ENCODE peak calls at places on chromosomes 4 and X, in eight cellular contexts. L is ovary, C is left ventricle myocardium inferior, R is OCI-LY7, H is PC-3, U is neural crest cell, A is lung, N is epithelial cell of esophagus. V is an unnamed sample.

GRCh38 chrX:100410901-100411801 is 1.1 kb upstream of the PCDH19 start:
- DNase-seq in L (no peak), R (no peak), C (no peak), N (peak; percentile 4), A (no peak), U (no peak), H (no peak), V (no peak)

GRCh38 chr4:10655968-10656367 is 28.6 kb downstream of the CLNK start:
- DNase-seq in C (no peak), L (no peak), H (peak; percentile 71), R (no peak), U (no peak), N (peak; percentile 69), A (no peak), V (no peak)

GRCh38 chrX:7586126-7586525 is 256.8 kb upstream of the VCX start:
- DNase-seq in H (peak; percentile 53), N (peak; percentile 42), U (no peak), A (no peak), C (no peak), R (peak; percentile 35), L (no peak), V (peak; percentile 0)

GRCh38 chr4:72209600-72209999 is 177.8 kb downstream of the NPFFR2 start:
- DNase-seq in L (no peak), R (no peak), N (peak; percentile 87), U (no peak), A (no peak), C (no peak), H (peak; percentile 87), V (peak; percentile 22)

GRCh38 chr4:154615211-154615610 is 2.8 kb upstream of the FGG start:
- DNase-seq in C (no peak), H (no peak), A (no peak), U (no peak), N (no peak), L (no peak), R (no peak), V (no peak)

GRCh38 chr4:165476214-165477098 is 97.6 kb downstream of the CPE start:
- DNase-seq in H (peak; percentile 75), R (no peak), N (peak; percentile 98), L (no peak), C (no peak), U (no peak), A (no peak), V (peak; percentile 57)

GRCh38 chr4:39235021-39235420 is 52.7 kb downstream of the WDR19 start:
- DNase-seq in U (no peak), H (no peak), N (no peak), R (no peak), L (no peak), A (no peak), C (no peak), V (no peak)

GRCh38 chr4:114563536-114564315 is 34.9 kb upstream of the UGT8 start:
- DNase-seq in A (peak; percentile 34), L (no peak), N (no peak), R (no peak), H (peak; percentile 20), C (no peak), U (no peak), V (peak; percentile 18)

GRCh38 chr4:86586160-86586572 is 7.9 kb upstream of the PTPN13 start:
- DNase-seq in H (peak; percentile 74), A (no peak), R (no peak), L (no peak), N (peak; percentile 95), C (no peak), U (no peak), V (no peak)

GRCh38 chr4:174929346-174929745 is 11.2 kb downstream of the ADAM29 start:
- DNase-seq in H (no peak), L (no peak), A (no peak), U (no peak), C (no peak), R (peak; percentile 81), N (no peak), V (no peak)

DNA sequence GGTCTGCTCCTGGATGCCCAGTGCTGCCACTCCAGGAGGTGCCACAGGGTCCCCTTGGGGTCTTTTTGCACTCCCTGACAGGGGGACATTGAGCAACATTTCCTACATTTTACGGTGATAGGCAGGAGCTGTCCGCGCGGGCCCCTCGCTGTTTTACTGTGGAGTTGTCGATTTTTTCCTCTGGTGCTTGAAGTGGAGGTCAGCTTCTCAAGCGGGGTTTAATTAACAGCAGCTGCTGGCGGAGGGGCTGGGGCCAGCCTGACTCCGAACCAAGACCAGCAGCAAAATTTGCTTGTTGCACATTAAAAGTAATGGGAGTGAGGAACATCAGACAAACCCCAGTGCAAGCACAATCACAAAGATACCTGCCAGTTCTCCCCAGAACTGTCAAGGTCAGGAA is 13.2 kb upstream of the SH3TC1 start:
- DNase-seq in H (no peak), L (no peak), C (no peak), A (no peak), R (no peak), U (no peak), N (no peak), V (no peak)
- TF ChIP-seq CTCF in H (no peak), L (no peak), C (no peak), A (no peak), R (no peak), U (no peak), N (no peak), V (no peak)

GRCh38 chrX:115268421-115268820 is 21.1 kb upstream of the LUZP4 start:
- DNase-seq in A (no peak), N (peak; percentile 7), L (no peak), U (no peak), C (no peak), R (no peak), H (peak; percentile 43), V (peak; percentile 7)
- TF ChIP-seq CTCF in A (no peak), N (no peak), L (no peak), U (peak; percentile 58), C (peak; percentile 38), R (peak; percentile 22), H (peak; percentile 53), V (no peak)

DNA sequence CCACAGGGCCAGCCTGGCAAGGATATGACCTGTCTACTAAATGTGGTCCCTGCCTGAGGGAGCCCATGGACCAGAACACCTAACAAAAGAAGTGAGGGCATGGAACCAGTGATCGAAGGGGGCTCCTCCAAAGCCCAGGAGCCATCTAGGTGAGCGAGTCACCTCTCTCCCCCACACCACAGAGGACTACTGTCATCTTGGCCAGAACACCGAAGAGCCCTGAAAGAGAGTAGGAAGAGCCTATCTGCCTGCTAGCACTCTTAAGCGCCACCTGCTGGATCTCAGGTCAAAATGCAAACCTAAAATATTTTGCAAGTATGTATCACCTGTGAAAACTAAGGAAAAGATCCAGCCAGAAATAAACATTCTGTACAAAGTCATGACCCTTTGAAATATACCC is 137.9 kb upstream of the ZXDB start:
- DNase-seq in L (no peak), H (peak; percentile 49), C (no peak), N (peak; percentile 53), U (no peak), A (no peak), R (peak; percentile 56), V (no peak)
- TF ChIP-seq CTCF in L (no peak), H (peak; percentile 74), C (peak; percentile 58), N (peak; percentile 63), U (peak; percentile 47), A (peak; percentile 2), R (peak; percentile 79), V (no peak)

GRCh38 chrX:70998402-70999027 is 67.6 kb upstream of the SLC7A3 start:
- DNase-seq in L (peak; percentile 49), C (no peak), H (peak; percentile 42), R (peak; percentile 46), A (no peak), N (peak; percentile 85), U (peak; percentile 5), V (peak; percentile 26)
- TF ChIP-seq CTCF in L (no peak), C (peak; percentile 43), H (peak; percentile 53), R (peak; percentile 70), A (no peak), N (peak; percentile 43), U (peak; percentile 52), V (no peak)

DNA sequence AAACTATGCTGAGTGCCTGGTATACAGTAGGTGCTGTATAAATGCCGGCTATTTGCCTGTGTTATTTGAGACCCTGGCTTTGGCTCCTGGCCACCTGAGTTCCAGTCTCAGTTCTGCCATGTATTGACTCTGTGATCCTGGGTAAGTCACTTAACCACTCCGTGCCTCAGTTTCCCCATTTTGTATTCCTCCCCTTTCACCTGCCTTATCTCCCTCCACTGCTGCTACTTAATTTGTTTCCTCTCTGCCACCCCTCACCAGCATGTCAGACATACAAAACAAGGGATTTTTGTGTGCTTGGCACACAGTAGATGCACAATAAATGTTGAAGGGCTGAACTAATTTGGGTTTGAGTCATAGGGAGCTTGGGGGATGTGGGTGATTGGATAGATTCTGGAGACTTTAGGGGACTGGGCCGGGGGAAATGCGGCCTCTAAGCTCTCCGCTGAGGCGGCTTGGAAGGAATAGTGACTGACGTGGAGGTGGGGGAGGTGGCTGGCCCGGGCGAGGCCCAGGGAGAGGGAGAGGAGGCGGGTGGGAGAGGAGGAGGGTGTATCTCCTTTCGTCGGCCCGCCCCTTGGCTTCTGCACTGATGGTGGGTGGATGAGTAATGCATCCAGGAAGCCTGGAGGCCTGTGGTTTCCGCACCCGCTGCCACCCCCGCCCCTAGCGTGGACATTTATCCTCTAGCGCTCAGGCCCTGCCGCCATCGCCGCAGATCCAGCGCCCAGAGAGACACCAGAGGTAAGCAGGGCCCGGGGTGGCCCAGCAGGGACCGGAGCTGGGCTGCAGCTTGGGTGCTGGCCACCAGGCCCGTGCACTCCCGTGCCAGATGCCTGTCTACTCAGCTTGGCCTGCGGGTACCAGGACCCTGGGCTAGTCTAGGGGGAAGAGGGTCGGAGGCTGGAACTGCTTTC is at the start of gene TIMP1:
- DNase-seq in L (peak; percentile 95), H (peak; percentile 94), R (no peak), N (peak; percentile 91), C (peak; percentile 87), A (peak; percentile 86), U (peak; percentile 52), V (peak; percentile 87)
- TF ChIP-seq CTCF in L (no peak), H (no peak), R (no peak), N (no peak), C (no peak), A (no peak), U (no peak), V (no peak)

GRCh38 chr4:146179784-146180405 is 4.4 kb downstream of the LSM6 start:
- DNase-seq in U (no peak), H (no peak), N (no peak), A (no peak), R (no peak), L (no peak), C (no peak), V (no peak)

DNA sequence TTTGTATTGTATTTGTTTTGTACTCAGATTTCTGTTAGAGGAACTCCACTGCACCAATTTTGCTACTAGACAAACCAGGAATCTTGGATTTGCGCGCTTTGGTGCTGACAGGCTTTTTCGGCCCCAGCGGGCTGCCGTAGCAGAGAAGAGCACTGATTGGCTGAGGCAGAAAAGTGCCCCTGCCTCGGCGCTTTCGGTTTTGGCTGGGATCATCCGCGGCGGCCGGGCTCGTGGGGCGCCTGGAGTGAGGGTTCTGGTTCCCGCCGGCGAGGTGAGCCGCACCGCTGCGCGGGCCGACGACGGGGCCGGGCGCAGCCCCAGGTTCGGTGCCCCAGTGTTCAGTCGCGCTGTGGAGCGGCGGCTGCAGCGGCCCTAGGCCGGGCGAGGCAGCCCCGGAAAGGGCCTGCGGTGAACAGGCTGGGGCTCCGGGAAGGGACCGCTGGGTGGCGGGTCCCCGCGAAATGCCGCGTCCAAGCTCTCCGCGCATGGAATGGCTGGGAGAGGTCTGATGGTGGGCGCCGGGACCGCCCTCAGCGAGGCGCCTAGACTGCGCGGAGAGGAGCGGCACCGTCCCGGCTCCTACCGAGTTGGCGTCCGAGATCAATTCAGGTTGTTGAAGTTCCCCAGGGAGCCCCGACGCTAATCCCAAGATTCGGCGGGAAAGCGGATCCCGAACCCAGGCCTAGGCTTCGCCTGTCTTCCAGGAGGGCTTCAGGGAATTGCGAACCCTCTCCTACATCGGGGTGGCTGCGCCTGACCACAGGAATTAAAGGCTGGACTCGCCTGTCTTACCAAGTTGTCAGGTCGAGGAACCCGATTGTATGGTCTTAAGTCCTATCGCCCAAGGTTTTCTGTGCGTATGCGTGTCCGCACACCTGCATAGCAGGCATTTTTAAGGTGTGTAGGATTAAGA is at the start of gene LSM6:
- DNase-seq in R (peak; percentile 86), A (peak; percentile 89), U (peak; percentile 73), C (peak; percentile 91), N (peak; percentile 88), H (peak; percentile 87), L (peak; percentile 88), V (peak; percentile 77)
- TF ChIP-seq CTCF in R (peak; percentile 28), A (no peak), U (peak; percentile 26), C (peak; percentile 48), N (no peak), H (no peak), L (no peak), V (no peak)